ENCODE peak calls at places on chromosomes 5 and 9, in nine cellular contexts. L is HFF-Myc; H is astrocyte of the spinal cord; Z is sigmoid colon; X is BJ; Y is activated CD4-positive, CD25-positive, alpha-beta regulatory T cell; M is nucleus accumbens; T is colonic mucosa; R is endodermal cell. Q is an unnamed sample.

GRCh38 chr5:113578091-113578490 is 64.6 kb downstream of the YTHDC2 start:
- DNase-seq in L (no peak), H (no peak), Z (no peak), X (no peak), Y (no peak), M (no peak), T (no peak), R (no peak), Q (no peak)

GRCh38 chr9:70220216-70220615 is 38.6 kb upstream of the SMC5 start:
- DNase-seq in L (no peak), H (no peak), Z (no peak), X (peak), Y (no peak), M (no peak), T (no peak), R (no peak), Q (no peak)

GRCh38 chr5:116355819-116356601 is 218.6 kb downstream of the SEMA6A start:
- DNase-seq in L (no peak), H (no peak), Z (no peak), X (no peak), Y (no peak), M (no peak), T (no peak), R (no peak), Q (no peak)

GRCh38 chr5:158382473-158382872 is 523.5 kb upstream of the CLINT1 start:
- DNase-seq in L (peak), H (peak), Z (peak), X (peak), Y (no peak), M (no peak), T (peak), R (peak), Q (no peak)

GRCh38 chr5:107979272-107979671 is 308.5 kb upstream of the EFNA5 start:
- DNase-seq in L (no peak), H (no peak), Z (no peak), X (no peak), Y (no peak), M (no peak), T (no peak), R (no peak), Q (no peak)

GRCh38 chr9:89515416-89515815 is 17.5 kb upstream of the SEMA4D start:
- DNase-seq in L (no peak), H (no peak), Z (no peak), X (no peak), Y (no peak), M (no peak), T (no peak), R (no peak), Q (no peak)

GRCh38 chr5:101943784-101944183 is 352.3 kb downstream of the SLCO4C1 start:
- DNase-seq in L (no peak), H (peak), Z (no peak), X (no peak), Y (no peak), M (no peak), T (no peak), R (no peak), Q (no peak)

GRCh38 chr5:71740015-71740753 is 21.1 kb downstream of the CARTPT start:
- DNase-seq in L (no peak), H (no peak), Z (no peak), X (no peak), Y (no peak), M (no peak), T (no peak), R (no peak), Q (no peak)

GRCh38 chr9:3740690-3741419 is 215.1 kb upstream of the RFX3 start:
- DNase-seq in L (no peak), H (peak), Z (no peak), X (no peak), Y (no peak), M (no peak), T (no peak), R (no peak), Q (no peak)

GRCh38 chr9:91786132-91786896 is 163.7 kb downstream of the ROR2 start:
- DNase-seq in L (no peak), H (no peak), Z (peak), X (no peak), Y (no peak), M (no peak), T (no peak), R (peak), Q (no peak)

GRCh38 chr5:147464211-147464610 is 45.7 kb downstream of the DPYSL3 start:
- DNase-seq in L (no peak), H (no peak), Z (no peak), X (no peak), Y (no peak), M (no peak), T (no peak), R (peak), Q (no peak)

GRCh38 chr9:135692410-135692809 is 6.9 kb downstream of the SOHLH1 start:
- DNase-seq in L (no peak), H (no peak), Z (no peak), X (no peak), Y (no peak), M (no peak), T (no peak), R (no peak), Q (no peak)

GRCh38 chr5:160556886-160557285 is 135.2 kb downstream of the PTTG1 start:
- DNase-seq in L (no peak), H (peak), Z (no peak), X (no peak), Y (no peak), M (no peak), T (no peak), R (no peak), Q (no peak)

GRCh38 chr5:10719965-10720364 is 41.1 kb downstream of the DAP start:
- DNase-seq in L (peak), H (peak), Z (no peak), X (peak), Y (no peak), M (no peak), T (no peak), R (no peak), Q (no peak)

GRCh38 chr5:172688735-172689572 is 47.9 kb downstream of the NEURL1B start:
- DNase-seq in L (no peak), H (no peak), Z (peak), X (no peak), Y (no peak), M (no peak), T (peak), R (no peak), Q (no peak)

GRCh38 chr9:109906766-109907382 is 126.9 kb downstream of the PALM2AKAP2 start:
- DNase-seq in L (no peak), H (peak), Z (no peak), X (no peak), Y (no peak), M (no peak), T (no peak), R (no peak), Q (no peak)

GRCh38 chr9:133882849-133883248 is 109.3 kb downstream of the VAV2 start:
- DNase-seq in L (no peak), H (no peak), Z (no peak), X (no peak), Y (no peak), M (no peak), T (no peak), R (no peak), Q (no peak)

GRCh38 chr5:95730730-95731570 is at the start of gene RHOBTB3:
- DNase-seq in L (peak), H (peak), Z (peak), X (peak), Y (no peak), M (peak), T (peak), R (peak), Q (peak)

GRCh38 chr9:3526903-3527652 is 1.3 kb upstream of the RFX3 start:
- DNase-seq in L (no peak), H (no peak), Z (no peak), X (no peak), Y (no peak), M (no peak), T (peak), R (peak), Q (no peak)

GRCh38 chr5:150515446-150515845 is 7.5 kb downstream of the NDST1 start:
- DNase-seq in L (no peak), H (no peak), Z (peak), X (no peak), Y (no peak), M (no peak), T (no peak), R (no peak), Q (no peak)

GRCh38 chr9:19782005-19782404 is 6.8 kb downstream of the SLC24A2 start:
- DNase-seq in L (no peak), H (peak), Z (no peak), X (no peak), Y (no peak), M (no peak), T (no peak), R (peak), Q (no peak)

GRCh38 chr5:114447084-114447773 is 85.4 kb downstream of the KCNN2 start:
- DNase-seq in L (no peak), H (no peak), Z (no peak), X (no peak), Y (no peak), M (no peak), T (no peak), R (no peak), Q (no peak)

GRCh38 chr9:117224676-117225075 is 190.2 kb downstream of the ASTN2 start:
- DNase-seq in L (no peak), H (no peak), Z (no peak), X (no peak), Y (no peak), M (no peak), T (no peak), R (peak), Q (no peak)

GRCh38 chr5:40226906-40227305 is 452.8 kb upstream of the PTGER4 start:
- DNase-seq in L (no peak), H (no peak), Z (no peak), X (no peak), Y (no peak), M (no peak), T (no peak), R (no peak), Q (no peak)

GRCh38 chr5:179251276-179251969 is 93.8 kb downstream of the ADAMTS2 start:
- DNase-seq in L (no peak), H (no peak), Z (peak), X (no peak), Y (no peak), M (no peak), T (no peak), R (peak), Q (no peak)

GRCh38 chr5:157342822-157343402 is 77.0 kb downstream of the CYFIP2 start:
- DNase-seq in L (no peak), H (peak), Z (no peak), X (no peak), Y (peak), M (no peak), T (peak), R (peak), Q (no peak)

GRCh38 chr9:136474974-136475865 is 7.6 kb downstream of the SEC16A start:
- DNase-seq in L (no peak), H (no peak), Z (no peak), X (no peak), Y (no peak), M (no peak), T (no peak), R (no peak), Q (no peak)

GRCh38 chr9:105994970-105995369 is 300.6 kb downstream of the TMEM38B start:
- DNase-seq in L (peak), H (no peak), Z (no peak), X (no peak), Y (no peak), M (no peak), T (no peak), R (no peak), Q (no peak)

GRCh38 chr9:129458663-129459549 is 162.0 kb downstream of the C9orf50 start:
- DNase-seq in L (no peak), H (no peak), Z (peak), X (no peak), Y (no peak), M (no peak), T (peak), R (peak), Q (no peak)

GRCh38 chr5:140251527-140251973 is 51.4 kb downstream of the PFDN1 start:
- DNase-seq in L (peak), H (peak), Z (no peak), X (peak), Y (no peak), M (no peak), T (no peak), R (no peak), Q (no peak)

GRCh38 chr9:130539473-130540223 is 39.7 kb upstream of the FUBP3 start:
- DNase-seq in L (no peak), H (peak), Z (no peak), X (no peak), Y (no peak), M (no peak), T (peak), R (no peak), Q (no peak)

GRCh38 chr9:115378758-115379157 is 260.8 kb upstream of the TNC start:
- DNase-seq in L (no peak), H (no peak), Z (no peak), X (no peak), Y (no peak), M (no peak), T (no peak), R (no peak), Q (no peak)

GRCh38 chr9:127538849-127539258 is 73.2 kb upstream of the STXBP1 start:
- DNase-seq in L (no peak), H (peak), Z (no peak), X (peak), Y (no peak), M (no peak), T (no peak), R (no peak), Q (no peak)

GRCh38 chr9:27924502-27924901 is 351.2 kb upstream of the C9orf72 start:
- DNase-seq in L (no peak), H (no peak), Z (no peak), X (no peak), Y (no peak), M (no peak), T (no peak), R (no peak), Q (no peak)

GRCh38 chr5:137734962-137735530 is 843 bp downstream of the KLHL3 start:
- DNase-seq in L (no peak), H (peak), Z (peak), X (no peak), Y (no peak), M (no peak), T (peak), R (peak), Q (no peak)

GRCh38 chr9:112582371-112582770 is 95.7 kb downstream of the KIAA1958 start:
- DNase-seq in L (no peak), H (no peak), Z (no peak), X (no peak), Y (no peak), M (no peak), T (no peak), R (no peak), Q (no peak)

GRCh38 chr9:92639791-92640271 is 30.1 kb downstream of the IPPK start:
- DNase-seq in L (no peak), H (no peak), Z (peak), X (no peak), Y (no peak), M (no peak), T (no peak), R (no peak), Q (no peak)

GRCh38 chr5:143418140-143418866 is 14.8 kb upstream of the NR3C1 start:
- DNase-seq in L (no peak), H (no peak), Z (no peak), X (no peak), Y (no peak), M (no peak), T (no peak), R (no peak), Q (no peak)